ENCODE peak calls at places on chromosomes 12 and 14, in seven cellular contexts. One of them, this sample, is unnamed.

GRCh38 chr14:65502676-65503124 is 90.2 kb downstream of the FUT8 start:
- DNase-seq in fibroblast of pulmonary artery: peak; percentile 81
- DNase-seq in bronchial epithelial cell: peak; percentile 78
- DNase-seq in fibroblast of mammary gland: peak; percentile 83
- DNase-seq in astrocyte of the spinal cord: peak; percentile 78
- DNase-seq in lung: no peak
- DNase-seq in transverse colon: no peak
- DNase-seq in this sample: no peak

GRCh38 chr12:4280351-4281163 is 7.0 kb downstream of the CCND2 start:
- DNase-seq in transverse colon: peak; percentile 62
- DNase-seq in lung: no peak
- DNase-seq in astrocyte of the spinal cord: no peak
- DNase-seq in fibroblast of pulmonary artery: no peak
- DNase-seq in bronchial epithelial cell: no peak
- DNase-seq in fibroblast of mammary gland: peak; percentile 43
- DNase-seq in this sample: peak; percentile 72

GRCh38 chr12:70366581-70367267 is 634 bp downstream of the KCNMB4 start:
- DNase-seq in astrocyte of the spinal cord: peak; percentile 10
- DNase-seq in bronchial epithelial cell: peak; percentile 25
- DNase-seq in fibroblast of mammary gland: peak; percentile 19
- DNase-seq in lung: no peak
- DNase-seq in transverse colon: peak; percentile 41
- DNase-seq in fibroblast of pulmonary artery: peak; percentile 48
- DNase-seq in this sample: peak; percentile 66

GRCh38 chr14:58752782-58753181 is 115.0 kb downstream of the DACT1 start:
- DNase-seq in fibroblast of pulmonary artery: peak; percentile 44
- DNase-seq in transverse colon: peak; percentile 91
- DNase-seq in lung: peak; percentile 76
- DNase-seq in astrocyte of the spinal cord: no peak
- DNase-seq in bronchial epithelial cell: peak; percentile 71
- DNase-seq in fibroblast of mammary gland: no peak
- DNase-seq in this sample: peak; percentile 91

GRCh38 chr12:4648499-4649357 is at the start of the genes AKAP3 and NDUFA9:
- DNase-seq in transverse colon: peak; percentile 86
- DNase-seq in lung: peak; percentile 86
- DNase-seq in fibroblast of mammary gland: peak; percentile 84
- DNase-seq in bronchial epithelial cell: peak; percentile 86
- DNase-seq in fibroblast of pulmonary artery: peak; percentile 89
- DNase-seq in astrocyte of the spinal cord: peak; percentile 89
- DNase-seq in this sample: peak; percentile 87

GRCh38 chr12:47078086-47078395 is 1.4 kb upstream of the PCED1B start:
- DNase-seq in transverse colon: no peak
- DNase-seq in bronchial epithelial cell: no peak
- DNase-seq in fibroblast of mammary gland: no peak
- DNase-seq in fibroblast of pulmonary artery: no peak
- DNase-seq in astrocyte of the spinal cord: no peak
- DNase-seq in lung: no peak
- DNase-seq in this sample: no peak

GRCh38 chr12:77648716-77649115 is 182.0 kb upstream of the NAV3 start:
- DNase-seq in bronchial epithelial cell: peak; percentile 31
- DNase-seq in astrocyte of the spinal cord: no peak
- DNase-seq in lung: no peak
- DNase-seq in transverse colon: no peak
- DNase-seq in fibroblast of pulmonary artery: peak; percentile 19
- DNase-seq in fibroblast of mammary gland: peak; percentile 70
- DNase-seq in this sample: no peak

GRCh38 chr14:49892301-49892635 is 614 bp upstream of the ARF6 start:
- DNase-seq in astrocyte of the spinal cord: peak; percentile 84
- DNase-seq in lung: peak; percentile 60
- DNase-seq in bronchial epithelial cell: peak; percentile 57
- DNase-seq in transverse colon: peak; percentile 73
- DNase-seq in fibroblast of pulmonary artery: peak; percentile 92
- DNase-seq in fibroblast of mammary gland: peak; percentile 90
- DNase-seq in this sample: no peak

GRCh38 chr12:82527165-82527780 is 159.4 kb upstream of the TMTC2 start:
- DNase-seq in lung: no peak
- DNase-seq in bronchial epithelial cell: peak; percentile 67
- DNase-seq in astrocyte of the spinal cord: peak; percentile 69
- DNase-seq in fibroblast of mammary gland: peak; percentile 69
- DNase-seq in transverse colon: peak; percentile 12
- DNase-seq in fibroblast of pulmonary artery: peak; percentile 77
- DNase-seq in this sample: no peak

GRCh38 chr14:75831971-75832370 is 149.8 kb downstream of the TGFB3 start:
- DNase-seq in fibroblast of mammary gland: peak; percentile 84
- DNase-seq in lung: peak; percentile 45
- DNase-seq in astrocyte of the spinal cord: peak; percentile 54
- DNase-seq in fibroblast of pulmonary artery: peak; percentile 31
- DNase-seq in transverse colon: no peak
- DNase-seq in bronchial epithelial cell: peak; percentile 96
- DNase-seq in this sample: no peak

GRCh38 chr14:69316449-69317391 is 56.8 kb downstream of the GALNT16 start:
- DNase-seq in fibroblast of mammary gland: peak; percentile 99
- DNase-seq in fibroblast of pulmonary artery: peak; percentile 96
- DNase-seq in bronchial epithelial cell: peak; percentile 73
- DNase-seq in lung: peak; percentile 34
- DNase-seq in transverse colon: peak; percentile 28
- DNase-seq in astrocyte of the spinal cord: peak; percentile 97
- DNase-seq in this sample: peak; percentile 33

GRCh38 chr12:49558526-49558925 is 9.4 kb downstream of the MCRS1 start:
- DNase-seq in fibroblast of mammary gland: no peak
- DNase-seq in bronchial epithelial cell: no peak
- DNase-seq in astrocyte of the spinal cord: no peak
- DNase-seq in fibroblast of pulmonary artery: no peak
- DNase-seq in lung: no peak
- DNase-seq in transverse colon: no peak
- DNase-seq in this sample: no peak

GRCh38 chr12:49555631-49556390 is 12.1 kb downstream of the MCRS1 start:
- DNase-seq in lung: no peak
- DNase-seq in fibroblast of pulmonary artery: no peak
- DNase-seq in transverse colon: no peak
- DNase-seq in astrocyte of the spinal cord: no peak
- DNase-seq in bronchial epithelial cell: no peak
- DNase-seq in fibroblast of mammary gland: no peak
- DNase-seq in this sample: no peak

GRCh38 chr12:49557187-49557916 is 10.6 kb downstream of the MCRS1 start:
- DNase-seq in bronchial epithelial cell: no peak
- DNase-seq in lung: no peak
- DNase-seq in transverse colon: no peak
- DNase-seq in astrocyte of the spinal cord: no peak
- DNase-seq in fibroblast of pulmonary artery: no peak
- DNase-seq in fibroblast of mammary gland: no peak
- DNase-seq in this sample: no peak

GRCh38 chr12:49557917-49558215 is 10.1 kb downstream of the MCRS1 start:
- DNase-seq in bronchial epithelial cell: no peak
- DNase-seq in fibroblast of pulmonary artery: no peak
- DNase-seq in astrocyte of the spinal cord: no peak
- DNase-seq in transverse colon: no peak
- DNase-seq in lung: no peak
- DNase-seq in fibroblast of mammary gland: no peak
- DNase-seq in this sample: no peak

DNA sequence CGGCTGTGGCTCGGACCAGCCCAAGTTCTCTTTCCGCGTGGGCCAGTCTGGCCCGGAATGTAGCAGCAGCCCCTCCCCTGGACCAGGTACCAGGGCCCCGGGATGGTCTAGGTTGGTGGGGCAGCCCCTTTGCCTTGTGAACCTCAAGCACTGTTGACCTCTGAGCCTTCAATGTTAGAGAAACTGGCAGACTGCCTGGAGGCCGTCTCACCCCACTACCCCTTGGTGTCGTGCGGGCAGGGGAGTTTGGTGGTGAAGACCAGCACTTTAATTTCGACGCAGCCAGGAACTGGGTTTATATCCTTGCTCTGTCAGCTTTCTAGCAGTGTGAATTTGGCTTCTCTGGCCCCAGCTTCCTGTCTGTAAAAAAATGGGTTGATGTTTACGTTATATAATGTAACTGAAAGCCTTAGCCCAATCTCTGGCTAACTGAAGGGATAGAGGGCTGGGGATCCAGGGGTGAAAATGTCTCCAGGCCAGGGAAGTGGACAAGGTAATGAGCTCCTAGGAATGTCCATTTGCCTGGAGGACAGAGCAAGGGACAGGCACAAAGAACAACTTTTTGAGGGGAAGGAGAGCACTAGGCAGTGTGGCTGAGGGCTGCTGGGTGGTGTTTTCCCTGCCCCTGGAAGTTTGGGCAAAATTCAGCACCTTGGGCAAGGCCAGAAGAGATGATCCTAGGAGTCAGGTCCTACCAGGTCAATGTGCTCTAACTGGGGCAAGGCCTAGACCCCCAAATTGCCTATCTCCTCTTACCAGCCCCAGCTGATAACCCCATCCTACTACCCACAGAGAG is 11.4 kb downstream of the MCRS1 start:
- DNase-seq in astrocyte of the spinal cord: no peak
- DNase-seq in transverse colon: no peak
- DNase-seq in lung: no peak
- DNase-seq in bronchial epithelial cell: no peak
- DNase-seq in fibroblast of mammary gland: no peak
- DNase-seq in fibroblast of pulmonary artery: no peak
- DNase-seq in this sample: no peak
- H3K4me3 ChIP-seq in astrocyte of the spinal cord: no peak overlapping the region
- H3K4me3 ChIP-seq in transverse colon: no peak overlapping the region
- H3K4me3 ChIP-seq in lung: no peak overlapping the region
- H3K4me3 ChIP-seq in bronchial epithelial cell: no peak overlapping the region
- H3K4me3 ChIP-seq in fibroblast of mammary gland: no peak overlapping the region
- H3K4me3 ChIP-seq in fibroblast of pulmonary artery: no peak overlapping the region
- H3K4me3 ChIP-seq in this sample: no peak overlapping the region

DNA sequence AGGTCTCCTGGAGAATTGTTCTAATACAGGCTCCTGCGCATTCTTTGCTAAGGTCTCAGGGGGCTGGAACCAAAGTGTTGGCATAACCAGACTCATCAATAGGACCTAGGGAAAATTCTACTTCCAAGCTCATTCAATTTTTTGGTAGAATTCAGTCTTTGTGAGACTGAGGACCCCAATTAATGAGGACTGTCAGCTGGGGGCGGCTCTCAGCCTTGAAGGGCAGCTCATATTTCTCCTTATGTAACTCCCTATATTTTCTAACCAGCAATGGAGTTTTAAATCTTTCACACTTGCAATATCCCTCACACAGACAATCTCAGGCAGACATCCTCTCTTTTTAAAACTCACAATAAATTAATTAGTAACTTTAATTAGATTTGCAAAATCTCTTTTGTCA is 476.4 kb upstream of the LRFN5 start:
- DNase-seq in lung: no peak
- DNase-seq in fibroblast of mammary gland: no peak
- DNase-seq in fibroblast of pulmonary artery: no peak
- DNase-seq in bronchial epithelial cell: no peak
- DNase-seq in transverse colon: no peak
- DNase-seq in astrocyte of the spinal cord: no peak
- DNase-seq in this sample: no peak
- TF ChIP-seq CTCF in lung: no peak
- TF ChIP-seq CTCF in fibroblast of mammary gland: no peak
- TF ChIP-seq CTCF in fibroblast of pulmonary artery: no peak
- TF ChIP-seq CTCF in bronchial epithelial cell: no peak
- TF ChIP-seq CTCF in transverse colon: no peak
- TF ChIP-seq CTCF in astrocyte of the spinal cord: no peak
- TF ChIP-seq CTCF in this sample: no peak

GRCh38 chr12:53481957-53482586 is 17.2 kb downstream of the MAP3K12 start:
- DNase-seq in bronchial epithelial cell: no peak
- DNase-seq in lung: no peak
- DNase-seq in transverse colon: no peak
- DNase-seq in fibroblast of mammary gland: no peak
- DNase-seq in fibroblast of pulmonary artery: no peak
- DNase-seq in astrocyte of the spinal cord: no peak
- DNase-seq in this sample: no peak

GRCh38 chr12:53478865-53479264 is 20.4 kb downstream of the MAP3K12 start:
- DNase-seq in transverse colon: no peak
- DNase-seq in fibroblast of mammary gland: peak; percentile 55
- DNase-seq in lung: no peak
- DNase-seq in astrocyte of the spinal cord: no peak
- DNase-seq in fibroblast of pulmonary artery: no peak
- DNase-seq in bronchial epithelial cell: no peak
- DNase-seq in this sample: no peak

GRCh38 chr12:53479314-53479713 is 19.9 kb downstream of the MAP3K12 start:
- DNase-seq in fibroblast of pulmonary artery: no peak
- DNase-seq in bronchial epithelial cell: no peak
- DNase-seq in lung: no peak
- DNase-seq in transverse colon: no peak
- DNase-seq in astrocyte of the spinal cord: no peak
- DNase-seq in fibroblast of mammary gland: no peak
- DNase-seq in this sample: no peak

GRCh38 chr12:53481108-53481442 is 18.2 kb downstream of the MAP3K12 start:
- DNase-seq in fibroblast of mammary gland: no peak
- DNase-seq in bronchial epithelial cell: no peak
- DNase-seq in lung: no peak
- DNase-seq in transverse colon: no peak
- DNase-seq in fibroblast of pulmonary artery: no peak
- DNase-seq in astrocyte of the spinal cord: no peak
- DNase-seq in this sample: no peak

GRCh38 chr12:53480425-53481107 is 18.7 kb downstream of the MAP3K12 start:
- DNase-seq in astrocyte of the spinal cord: no peak
- DNase-seq in fibroblast of mammary gland: no peak
- DNase-seq in transverse colon: no peak
- DNase-seq in bronchial epithelial cell: no peak
- DNase-seq in lung: no peak
- DNase-seq in fibroblast of pulmonary artery: no peak
- DNase-seq in this sample: no peak
- H3K4me3 ChIP-seq in astrocyte of the spinal cord: no peak overlapping the region
- H3K4me3 ChIP-seq in fibroblast of mammary gland: no peak overlapping the region
- H3K4me3 ChIP-seq in transverse colon: no peak overlapping the region
- H3K4me3 ChIP-seq in bronchial epithelial cell: no peak overlapping the region
- H3K4me3 ChIP-seq in lung: no peak overlapping the region
- H3K4me3 ChIP-seq in fibroblast of pulmonary artery: no peak overlapping the region
- H3K4me3 ChIP-seq in this sample: no peak overlapping the region

DNA sequence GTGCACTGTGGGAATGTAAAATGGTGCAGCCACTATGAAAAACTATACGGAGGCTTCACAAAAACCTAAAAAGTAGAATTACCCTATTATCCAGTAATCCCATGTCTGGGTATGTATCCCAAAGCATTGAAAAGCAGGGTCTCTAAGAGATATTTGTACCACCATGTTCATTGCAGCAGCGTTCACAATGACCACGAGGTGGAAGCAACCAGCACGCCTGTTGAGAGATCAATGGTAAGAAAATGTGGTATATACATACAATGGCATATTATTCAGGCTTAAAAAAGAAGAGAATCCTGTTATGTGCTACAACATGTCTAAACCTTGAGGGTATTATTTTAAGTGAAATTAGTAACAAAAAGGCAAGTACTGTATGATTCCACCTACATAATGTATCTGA is 910 bp upstream of the NOPCHAP1 start:
- DNase-seq in bronchial epithelial cell: no peak
- DNase-seq in transverse colon: no peak
- DNase-seq in fibroblast of mammary gland: no peak
- DNase-seq in astrocyte of the spinal cord: no peak
- DNase-seq in fibroblast of pulmonary artery: no peak
- DNase-seq in lung: no peak
- DNase-seq in this sample: no peak
- TF ChIP-seq CTCF in bronchial epithelial cell: no peak
- TF ChIP-seq CTCF in transverse colon: no peak
- TF ChIP-seq CTCF in fibroblast of mammary gland: no peak
- TF ChIP-seq CTCF in astrocyte of the spinal cord: no peak
- TF ChIP-seq CTCF in fibroblast of pulmonary artery: no peak
- TF ChIP-seq CTCF in lung: no peak
- TF ChIP-seq CTCF in this sample: no peak

GRCh38 chr14:36511981-36512584 is 7.9 kb downstream of the NKX2-1 start:
- DNase-seq in transverse colon: no peak
- DNase-seq in bronchial epithelial cell: no peak
- DNase-seq in fibroblast of mammary gland: no peak
- DNase-seq in fibroblast of pulmonary artery: no peak
- DNase-seq in lung: no peak
- DNase-seq in astrocyte of the spinal cord: no peak
- DNase-seq in this sample: no peak
- H3K4me3 ChIP-seq in transverse colon: no peak overlapping the region
- H3K4me3 ChIP-seq in bronchial epithelial cell: no peak overlapping the region
- H3K4me3 ChIP-seq in fibroblast of mammary gland: no peak overlapping the region
- H3K4me3 ChIP-seq in fibroblast of pulmonary artery: no peak overlapping the region
- H3K4me3 ChIP-seq in lung: peak overlapping the region; percentile 7
- H3K4me3 ChIP-seq in astrocyte of the spinal cord: no peak overlapping the region
- H3K4me3 ChIP-seq in this sample: no peak overlapping the region

This sample was measured in mucosa of descending colon.